ENCODE peak calls at places on chromosomes 2 and 18, in nine cellular contexts. F is HS-5; C is stimulated activated naive CD8-positive, alpha-beta T cell treated with anti-CD3 and anti-CD28 coated beads, Interleukin-15, amount 100 ng/mL, for 72 hours; Z is left kidney; H is CD8-positive, alpha-beta memory T cell; A is T-helper 2 cell; M is NCI-H1092; Y is iPS-NIHi11; J is kidney tubule cell. O is an unnamed sample.

GRCh38 chr2:134675294-134675693 is 43.5 kb downstream of the TMEM163 start:
- DNase-seq in F (peak; percentile 11), C (no peak), Z (no peak), H (no peak), A (no peak), M (no peak), Y (no peak), J (no peak), O (no peak)

GRCh38 chr2:24724111-24724775 is 68.9 kb downstream of the PTRHD1 start:
- DNase-seq in F (no peak), C (no peak), Z (no peak), H (no peak), A (no peak), M (no peak), Y (no peak), J (no peak), O (no peak)

GRCh38 chr2:64832926-64833325 is 156.3 kb upstream of the SLC1A4 start:
- DNase-seq in F (no peak), C (no peak), Z (no peak), H (no peak), A (no peak), M (no peak), Y (no peak), J (no peak), O (no peak)

GRCh38 chr2:229462144-229462543 is 191.1 kb upstream of the PID1 start:
- DNase-seq in F (no peak), C (no peak), Z (no peak), H (no peak), A (no peak), M (no peak), Y (no peak), J (no peak), O (no peak)

GRCh38 chr2:185381631-185382030 is 357.0 kb upstream of the FSIP2 start:
- DNase-seq in F (no peak), C (no peak), Z (no peak), H (no peak), A (no peak), M (no peak), Y (no peak), J (no peak), O (no peak)

GRCh38 chr2:176567361-176567760 is 298.1 kb downstream of the MTX2 start:
- DNase-seq in F (no peak), C (no peak), Z (no peak), H (no peak), A (no peak), M (no peak), Y (no peak), J (peak; percentile 18), O (no peak)

GRCh38 chr2:36449943-36450392 is 94.4 kb downstream of the CRIM1 start:
- DNase-seq in F (no peak), C (no peak), Z (no peak), H (no peak), A (no peak), M (no peak), Y (no peak), J (peak; percentile 62), O (no peak)

GRCh38 chr2:61141151-61141550 is 20.8 kb upstream of the C2orf74 start:
- DNase-seq in F (no peak), C (no peak), Z (no peak), H (no peak), A (no peak), M (no peak), Y (no peak), J (no peak), O (no peak)

GRCh38 chr18:58603365-58604067 is 25.4 kb downstream of the ALPK2 start:
- DNase-seq in F (no peak), C (no peak), Z (peak; percentile 93), H (no peak), A (no peak), M (no peak), Y (peak; percentile 60), J (peak; percentile 31), O (no peak)

GRCh38 chr18:48194787-48195186 is 214.4 kb downstream of the ZBTB7C start:
- DNase-seq in F (peak; percentile 19), C (no peak), Z (no peak), H (no peak), A (no peak), M (no peak), Y (no peak), J (no peak), O (no peak)

GRCh38 chr2:120677696-120678095 is 58.0 kb upstream of the GLI2 start:
- DNase-seq in F (no peak), C (no peak), Z (no peak), H (no peak), A (no peak), M (no peak), Y (no peak), J (no peak), O (no peak)

GRCh38 chr2:192940767-192941166 is 746.0 kb upstream of the TMEFF2 start:
- DNase-seq in F (no peak), C (no peak), Z (peak; percentile 5), H (no peak), A (no peak), M (no peak), Y (peak; percentile 11), J (no peak), O (no peak)

GRCh38 chr18:79405019-79405780 is 9.5 kb downstream of the NFATC1 start:
- DNase-seq in F (no peak), C (no peak), Z (no peak), H (no peak), A (peak; percentile 53), M (no peak), Y (no peak), J (no peak), O (no peak)

GRCh38 chr2:227697013-227697412 is 20.8 kb downstream of the SLC19A3 start:
- DNase-seq in F (no peak), C (no peak), Z (no peak), H (no peak), A (no peak), M (no peak), Y (no peak), J (no peak), O (no peak)

GRCh38 chr2:190467575-190468083 is 59.5 kb downstream of the MFSD6 start:
- DNase-seq in F (no peak), C (no peak), Z (peak; percentile 55), H (peak; percentile 6), A (no peak), M (peak; percentile 40), Y (no peak), J (peak; percentile 10), O (no peak)

GRCh38 chr2:9310390-9310789 is 103.8 kb downstream of the ASAP2 start:
- DNase-seq in F (peak; percentile 77), C (no peak), Z (no peak), H (no peak), A (no peak), M (no peak), Y (no peak), J (peak; percentile 91), O (no peak)

GRCh38 chr18:55328301-55328700 is 259.7 kb downstream of the TCF4 start:
- DNase-seq in F (no peak), C (no peak), Z (no peak), H (no peak), A (no peak), M (no peak), Y (no peak), J (peak; percentile 8), O (no peak)

GRCh38 chr2:156457523-156458228 is 21.5 kb downstream of the GPD2 start:
- DNase-seq in F (no peak), C (no peak), Z (no peak), H (no peak), A (no peak), M (no peak), Y (no peak), J (no peak), O (no peak)

GRCh38 chr2:202721621-202722020 is 86.9 kb downstream of the FAM117B start:
- DNase-seq in F (peak; percentile 26), C (no peak), Z (peak; percentile 16), H (no peak), A (no peak), M (no peak), Y (no peak), J (peak; percentile 88), O (no peak)

GRCh38 chr2:63545023-63545422 is 43.3 kb downstream of the WDPCP start:
- DNase-seq in F (no peak), C (no peak), Z (no peak), H (no peak), A (no peak), M (no peak), Y (no peak), J (no peak), O (no peak)

GRCh38 chr2:174181368-174181767 is 67.0 kb downstream of the OLA1 start:
- DNase-seq in F (no peak), C (no peak), Z (no peak), H (no peak), A (no peak), M (no peak), Y (no peak), J (no peak), O (no peak)

O was measured in NCI-H2107.